ENCODE peak calls at places on chromosomes 7 and 10, in seven cellular contexts. D is SK-N-SH, N is pancreas, Z is DND-41, X is prostate gland, V is neuronal stem cell, J is upper lobe of right lung. W is an unnamed sample. For H3K4me1 and H3K27me3, the result is how much of the 10 kb centered on the place peaks cover.

GRCh38 chr7:116113310-116113709 is 82.7 kb upstream of the TFEC start:
- DNase-seq in D (no peak), N (no peak), Z (no peak), X (no peak), V (no peak), J (no peak), W (no peak)

GRCh38 chr10:132143162-132143561 is 43.6 kb upstream of the DPYSL4 start:
- DNase-seq in D (peak), N (peak), Z (no peak), X (no peak), V (no peak), J (no peak), W (peak)

GRCh38 chr10:112835933-112836564 is 114.0 kb upstream of the TCF7L2 start:
- DNase-seq in D (no peak), N (no peak), Z (no peak), X (no peak), V (no peak), J (no peak), W (no peak)

GRCh38 chr7:12770227-12770975 is 83.0 kb downstream of the ARL4A start:
- DNase-seq in D (no peak), N (peak), Z (no peak), X (peak), V (no peak), J (no peak), W (no peak)

GRCh38 chr10:21510218-21511070 is 15.0 kb downstream of the SKIDA1 start:
- DNase-seq in D (no peak), N (peak), Z (no peak), X (no peak), V (peak), J (peak), W (no peak)

GRCh38 chr7:155921804-155922506 is 109.7 kb upstream of the SHH start:
- DNase-seq in D (no peak), N (no peak), Z (no peak), X (peak), V (no peak), J (peak), W (no peak)

GRCh38 chr10:14382022-14382421 is 51.3 kb upstream of the FRMD4A start:
- DNase-seq in D (no peak), N (no peak), Z (peak), X (no peak), V (no peak), J (no peak), W (no peak)

GRCh38 chr7:150838965-150839650 is 13.2 kb upstream of the AOC1 start:
- DNase-seq in D (no peak), N (no peak), Z (no peak), X (no peak), V (no peak), J (no peak), W (no peak)

GRCh38 chr10:98268694-98269386 is 846 bp upstream of the LOXL4 start:
- DNase-seq in D (no peak), N (no peak), Z (no peak), X (no peak), V (no peak), J (no peak), W (no peak)

GRCh38 chr10:132606031-132606491 is 68.5 kb downstream of the INPP5A start:
- DNase-seq in D (no peak), N (peak), Z (no peak), X (no peak), V (no peak), J (no peak), W (no peak)

GRCh38 chr7:115146148-115146547 is 224.3 kb downstream of the MDFIC start:
- DNase-seq in D (no peak), N (no peak), Z (no peak), X (no peak), V (no peak), J (no peak), W (no peak)

GRCh38 chr10:49768329-49768728 is 6.2 kb upstream of the OGDHL start:
- DNase-seq in D (peak), N (peak), Z (no peak), X (no peak), V (no peak), J (no peak), W (no peak)

GRCh38 chr7:21999896-22000295 is 54.2 kb upstream of the CDCA7L start:
- DNase-seq in D (no peak), N (no peak), Z (no peak), X (no peak), V (no peak), J (no peak), W (no peak)

GRCh38 chr7:28174901-28175661 is 5.5 kb downstream of the JAZF1 start:
- DNase-seq in D (no peak), N (no peak), Z (no peak), X (no peak), V (no peak), J (no peak), W (no peak)
- H3K4me1 ChIP-seq in D (under half), N (under half), Z (under half), X (under half), V (under half), J (under half), W (under half)

GRCh38 chr7:32071466-32072091 is 1.4 kb upstream of the PDE1C start:
- DNase-seq in D (no peak), N (no peak), Z (no peak), X (no peak), V (no peak), J (no peak), W (no peak)

GRCh38 chr7:32068411-32068905 is 1.7 kb downstream of the PDE1C start:
- DNase-seq in D (no peak), N (no peak), Z (no peak), X (no peak), V (no peak), J (no peak), W (no peak)

GRCh38 chr7:32069251-32069650 is 956 bp downstream of the PDE1C start:
- DNase-seq in D (no peak), N (no peak), Z (no peak), X (no peak), V (no peak), J (no peak), W (no peak)

GRCh38 chr7:32070406-32071360 is at the start of gene PDE1C:
- DNase-seq in D (peak), N (peak), Z (no peak), X (no peak), V (peak), J (no peak), W (no peak)

GRCh38 chr7:32070051-32070405 is 179 bp downstream of the PDE1C start:
- DNase-seq in D (no peak), N (no peak), Z (no peak), X (no peak), V (no peak), J (no peak), W (no peak)
- H3K4me3 ChIP-seq in D (peak), N (no peak), Z (no peak), X (peak), V (peak), J (peak), W (no peak)

GRCh38 chr7:117873933-117874530 is 791 bp upstream of the CTTNBP2 start:
- DNase-seq in D (no peak), N (no peak), Z (no peak), X (no peak), V (no peak), J (no peak), W (no peak)

GRCh38 chr7:117871778-117872538 is 1.3 kb downstream of the CTTNBP2 start:
- DNase-seq in D (peak), N (peak), Z (no peak), X (no peak), V (peak), J (no peak), W (no peak)

GRCh38 chr7:117871401-117871777 is 1.9 kb downstream of the CTTNBP2 start:
- DNase-seq in D (no peak), N (no peak), Z (no peak), X (no peak), V (no peak), J (no peak), W (no peak)

GRCh38 chr7:117872565-117873055 is 631 bp downstream of the CTTNBP2 start:
- DNase-seq in D (no peak), N (peak), Z (no peak), X (peak), V (peak), J (no peak), W (no peak)

DNA sequence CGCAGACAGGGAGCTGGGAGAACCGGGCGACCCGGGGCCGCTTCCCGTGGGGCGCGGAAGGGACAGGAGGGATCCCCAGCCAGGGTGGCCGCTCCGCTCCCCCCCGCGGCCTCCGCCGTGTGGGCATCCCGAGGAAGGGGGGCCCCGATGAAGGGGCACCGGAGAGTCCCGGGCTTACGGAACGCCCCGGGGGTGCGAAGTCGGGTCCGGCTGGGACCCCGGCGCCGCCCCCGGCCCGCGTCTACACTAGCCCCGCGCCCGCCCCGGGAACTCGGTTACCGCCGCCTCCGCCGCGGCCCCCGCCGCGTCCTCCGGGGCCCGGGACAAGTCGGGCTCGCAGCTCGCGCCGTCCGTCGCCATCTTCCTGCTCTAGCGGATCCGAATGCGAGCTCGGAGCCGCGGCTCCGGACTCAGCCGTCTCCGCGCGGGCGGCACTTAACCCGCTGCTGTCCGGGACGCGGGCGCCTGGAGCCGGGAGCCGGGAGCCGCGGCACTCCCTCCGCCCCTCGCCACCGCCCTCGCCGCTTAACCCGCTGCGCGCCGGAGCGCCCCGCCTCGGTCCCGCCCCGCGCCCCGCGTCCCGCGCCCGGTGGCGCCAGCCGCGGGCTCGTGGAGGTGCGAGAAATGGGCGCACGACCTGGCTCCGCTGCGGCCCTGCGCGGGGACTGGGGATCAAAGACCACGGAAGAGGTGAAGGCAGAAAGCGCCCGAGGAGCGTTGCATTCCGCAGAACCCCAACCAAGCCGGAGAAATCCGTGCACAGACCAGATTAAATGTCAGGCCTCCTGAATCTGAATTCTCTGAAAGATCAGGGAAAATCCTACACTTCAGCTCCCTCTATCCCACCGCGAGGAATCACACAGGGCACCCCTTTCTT is at the start of gene CTTNBP2:
- DNase-seq in D (peak), N (peak), Z (no peak), X (peak), V (peak), J (peak), W (peak)
- H3K27me3 ChIP-seq in D (half or more), N (under half), Z (under half), X (under half), V (under half), J (under half), W (half or more)

DNA sequence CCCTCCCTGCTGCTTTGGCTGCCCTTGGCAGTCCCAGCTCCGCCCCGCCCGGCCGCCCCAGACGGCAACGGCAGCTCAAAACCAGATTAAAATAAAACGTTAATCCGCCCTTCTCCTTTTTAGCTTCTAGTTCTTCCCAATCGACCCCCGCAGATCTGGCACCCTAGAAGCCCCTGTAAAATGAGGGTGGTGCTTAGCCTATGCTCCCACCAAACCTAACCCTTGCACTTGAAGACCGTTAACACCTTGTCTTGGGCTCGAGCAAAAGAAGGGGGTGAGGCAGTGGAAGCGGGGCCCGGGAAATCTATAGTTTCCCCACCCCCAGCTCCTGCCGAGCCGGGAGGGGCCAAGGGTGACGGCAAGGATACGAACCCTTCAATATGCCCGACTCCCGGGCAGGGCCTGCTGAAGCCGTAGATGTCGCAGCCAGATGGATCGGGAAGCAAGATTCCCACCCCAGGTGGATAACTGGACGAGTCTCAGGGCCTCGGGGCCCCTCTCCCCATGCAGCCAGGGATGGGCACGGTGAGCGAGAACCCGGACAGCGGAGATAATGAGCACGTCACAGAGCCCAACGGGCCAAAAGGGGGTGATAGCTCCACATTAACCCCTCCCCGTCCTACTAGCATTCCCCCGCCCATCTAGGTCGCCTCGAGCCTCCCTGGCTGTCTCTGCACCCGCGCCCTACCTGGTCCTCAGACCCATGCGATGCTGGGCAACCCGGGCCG is 169.8 kb downstream of the NRF1 start:
- DNase-seq in D (peak), N (no peak), Z (no peak), X (no peak), V (peak), J (no peak), W (no peak)
- H3K4me1 ChIP-seq in D (under half), N (under half), Z (under half), X (under half), V (under half), J (half or more), W (under half)

GRCh38 chr10:124723826-124724225 is 20.4 kb downstream of the FAM53B start:
- DNase-seq in D (no peak), N (no peak), Z (no peak), X (no peak), V (no peak), J (no peak), W (no peak)

GRCh38 chr10:124725791-124726190 is 18.4 kb downstream of the FAM53B start:
- DNase-seq in D (no peak), N (no peak), Z (no peak), X (no peak), V (no peak), J (peak), W (no peak)

GRCh38 chr10:124725171-124725631 is 19.0 kb downstream of the FAM53B start:
- DNase-seq in D (no peak), N (no peak), Z (no peak), X (no peak), V (no peak), J (peak), W (no peak)

GRCh38 chr10:124722812-124723783 is 21.1 kb downstream of the FAM53B start:
- DNase-seq in D (no peak), N (no peak), Z (peak), X (no peak), V (no peak), J (peak), W (no peak)

DNA sequence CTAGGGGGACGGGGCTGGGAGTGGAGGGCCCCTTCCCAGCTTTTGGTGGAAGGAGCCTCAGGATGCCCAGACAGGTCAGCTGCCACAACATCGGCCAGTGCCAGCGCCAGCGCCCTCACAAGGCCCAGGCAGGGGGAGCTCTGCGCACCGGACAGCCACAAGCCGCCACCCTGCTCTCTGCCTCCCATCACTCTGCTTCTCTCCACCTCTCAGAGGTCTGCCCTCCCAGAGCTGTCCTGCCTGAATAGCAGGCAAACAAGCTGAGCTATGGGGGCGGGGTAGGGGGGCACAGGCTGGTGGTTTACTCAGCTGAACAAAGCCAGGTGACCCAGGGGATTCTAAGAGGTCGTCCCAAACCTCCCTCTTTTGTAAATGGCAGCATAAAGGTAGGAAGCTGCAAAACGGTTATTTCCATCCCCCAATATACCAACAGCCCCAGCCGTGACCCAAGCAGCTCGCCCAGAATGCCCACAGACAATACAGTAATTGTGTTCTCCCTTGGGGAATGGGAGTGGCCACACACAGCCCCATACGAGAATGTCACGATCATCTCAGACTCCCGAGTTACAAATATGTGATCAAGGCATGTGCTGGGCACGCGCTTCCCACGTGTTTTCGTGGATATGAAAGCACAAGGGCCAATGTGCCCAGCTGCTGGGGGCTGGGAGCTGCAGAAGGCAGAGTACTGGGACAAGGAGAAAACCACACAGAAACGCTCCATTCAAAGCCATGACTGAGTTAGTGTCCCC is 19.7 kb downstream of the FAM53B start:
- DNase-seq in D (no peak), N (peak), Z (no peak), X (no peak), V (no peak), J (peak), W (no peak)
- H3K4me3 ChIP-seq in D (no peak), N (no peak), Z (no peak), X (no peak), V (no peak), J (no peak), W (no peak)

GRCh38 chr7:26855421-26855820 is 9.0 kb downstream of the SKAP2 start:
- DNase-seq in D (no peak), N (no peak), Z (no peak), X (no peak), V (no peak), J (no peak), W (no peak)

GRCh38 chr7:26857170-26857533 is 7.2 kb downstream of the SKAP2 start:
- DNase-seq in D (no peak), N (no peak), Z (no peak), X (no peak), V (no peak), J (no peak), W (no peak)

GRCh38 chr7:26856481-26856880 is 7.9 kb downstream of the SKAP2 start:
- DNase-seq in D (no peak), N (no peak), Z (no peak), X (no peak), V (no peak), J (no peak), W (no peak)

GRCh38 chr7:26853788-26854393 is 10.5 kb downstream of the SKAP2 start:
- DNase-seq in D (peak), N (no peak), Z (no peak), X (no peak), V (no peak), J (no peak), W (no peak)

DNA sequence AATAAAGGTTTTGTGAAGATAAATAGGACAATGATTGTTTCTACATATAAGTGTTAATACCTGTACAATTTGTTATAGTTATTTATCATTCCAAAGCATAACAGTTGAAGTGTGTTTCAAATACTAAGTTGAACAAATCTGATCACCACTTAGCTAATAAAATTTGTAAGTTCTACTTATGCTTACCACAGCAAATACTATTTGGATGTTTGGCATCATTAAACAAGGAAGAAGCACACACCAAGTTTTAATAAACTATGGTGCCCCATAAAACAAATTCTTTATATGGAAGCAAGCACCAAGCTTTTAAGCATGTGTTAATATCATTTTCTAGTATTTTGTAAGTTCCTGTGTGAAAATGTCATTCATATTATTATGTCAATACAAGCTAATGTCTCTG is 9.5 kb downstream of the SKAP2 start:
- DNase-seq in D (no peak), N (no peak), Z (no peak), X (no peak), V (no peak), J (no peak), W (no peak)
- H3K27me3 ChIP-seq in D (half or more), N (under half), Z (under half), X (under half), V (under half), J (under half), W (half or more)

W was measured in BE2C.